ENCODE peak calls at places on chromosome 1, in ten cellular contexts. One of them, this sample, is unnamed.
A peak's percentile ranks its signal among the peaks of the same experiment; 100 is the strongest.

GRCh38 chr1:192512426-192513125 is 63.0 kb upstream of the RGS1 start:
- DNase-seq in PC-3: no peak
- DNase-seq in fibroblast of mammary gland: no peak
- DNase-seq in cardiac muscle cell: no peak
- DNase-seq in epithelial cell of esophagus: no peak
- DNase-seq in body of pancreas: no peak
- DNase-seq in heart right ventricle: peak; percentile 22
- DNase-seq in Peyer's patch: no peak
- DNase-seq in psoas muscle: no peak
- DNase-seq in right lobe of liver: no peak
- DNase-seq in this sample: no peak

GRCh38 chr1:1907098-1907736 is 7.8 kb upstream of the CALML6 start:
- DNase-seq in psoas muscle: no peak
- DNase-seq in heart right ventricle: no peak
- DNase-seq in epithelial cell of esophagus: peak; percentile 90
- DNase-seq in PC-3: no peak
- DNase-seq in fibroblast of mammary gland: no peak
- DNase-seq in Peyer's patch: peak; percentile 49
- DNase-seq in right lobe of liver: peak; percentile 69
- DNase-seq in body of pancreas: peak; percentile 55
- DNase-seq in cardiac muscle cell: no peak
- DNase-seq in this sample: no peak

GRCh38 chr1:6136516-6137220 is 43.5 kb downstream of the CHD5 start:
- DNase-seq in cardiac muscle cell: no peak
- DNase-seq in epithelial cell of esophagus: no peak
- DNase-seq in Peyer's patch: peak; percentile 24
- DNase-seq in fibroblast of mammary gland: no peak
- DNase-seq in body of pancreas: no peak
- DNase-seq in PC-3: no peak
- DNase-seq in psoas muscle: no peak
- DNase-seq in right lobe of liver: peak; percentile 31
- DNase-seq in heart right ventricle: no peak
- DNase-seq in this sample: no peak

GRCh38 chr1:7401814-7402547 is 369.1 kb upstream of the VAMP3 start:
- DNase-seq in psoas muscle: no peak
- DNase-seq in body of pancreas: no peak
- DNase-seq in Peyer's patch: no peak
- DNase-seq in PC-3: peak; percentile 95
- DNase-seq in right lobe of liver: no peak
- DNase-seq in cardiac muscle cell: no peak
- DNase-seq in heart right ventricle: no peak
- DNase-seq in epithelial cell of esophagus: peak; percentile 98
- DNase-seq in fibroblast of mammary gland: peak; percentile 99
- DNase-seq in this sample: peak; percentile 93

GRCh38 chr1:175419684-175420490 is 227.3 kb upstream of the KIAA0040 start:
- DNase-seq in epithelial cell of esophagus: no peak
- DNase-seq in heart right ventricle: no peak
- DNase-seq in Peyer's patch: no peak
- DNase-seq in fibroblast of mammary gland: no peak
- DNase-seq in right lobe of liver: no peak
- DNase-seq in PC-3: no peak
- DNase-seq in psoas muscle: no peak
- DNase-seq in cardiac muscle cell: no peak
- DNase-seq in body of pancreas: peak; percentile 21
- DNase-seq in this sample: no peak

GRCh38 chr1:108107658-108108057 is 92.5 kb downstream of the SLC25A24 start:
- DNase-seq in PC-3: peak; percentile 87
- DNase-seq in cardiac muscle cell: no peak
- DNase-seq in body of pancreas: no peak
- DNase-seq in epithelial cell of esophagus: peak; percentile 71
- DNase-seq in right lobe of liver: no peak
- DNase-seq in fibroblast of mammary gland: peak; percentile 78
- DNase-seq in psoas muscle: no peak
- DNase-seq in Peyer's patch: no peak
- DNase-seq in heart right ventricle: no peak
- DNase-seq in this sample: peak; percentile 47

GRCh38 chr1:162700131-162700530 is 67.9 kb downstream of the DDR2 start:
- DNase-seq in fibroblast of mammary gland: no peak
- DNase-seq in PC-3: no peak
- DNase-seq in heart right ventricle: no peak
- DNase-seq in Peyer's patch: no peak
- DNase-seq in right lobe of liver: no peak
- DNase-seq in cardiac muscle cell: no peak
- DNase-seq in psoas muscle: no peak
- DNase-seq in body of pancreas: no peak
- DNase-seq in epithelial cell of esophagus: no peak
- DNase-seq in this sample: no peak

GRCh38 chr1:115753371-115753770 is 15.1 kb downstream of the CASQ2 start:
- DNase-seq in PC-3: no peak
- DNase-seq in right lobe of liver: no peak
- DNase-seq in Peyer's patch: no peak
- DNase-seq in cardiac muscle cell: no peak
- DNase-seq in epithelial cell of esophagus: no peak
- DNase-seq in fibroblast of mammary gland: no peak
- DNase-seq in body of pancreas: no peak
- DNase-seq in heart right ventricle: no peak
- DNase-seq in psoas muscle: no peak
- DNase-seq in this sample: no peak

GRCh38 chr1:211830330-211831142 is at the start of gene LPGAT1:
- DNase-seq in Peyer's patch: peak; percentile 88
- DNase-seq in heart right ventricle: peak; percentile 77
- DNase-seq in body of pancreas: peak; percentile 83
- DNase-seq in PC-3: peak; percentile 79
- DNase-seq in psoas muscle: peak; percentile 81
- DNase-seq in right lobe of liver: peak; percentile 90
- DNase-seq in fibroblast of mammary gland: peak; percentile 31
- DNase-seq in epithelial cell of esophagus: peak; percentile 78
- DNase-seq in cardiac muscle cell: peak; percentile 89
- DNase-seq in this sample: no peak

GRCh38 chr1:193216920-193217319 is 30.5 kb upstream of the B3GALT2 start:
- DNase-seq in right lobe of liver: no peak
- DNase-seq in psoas muscle: peak; percentile 28
- DNase-seq in cardiac muscle cell: no peak
- DNase-seq in fibroblast of mammary gland: no peak
- DNase-seq in PC-3: no peak
- DNase-seq in heart right ventricle: peak; percentile 67
- DNase-seq in body of pancreas: no peak
- DNase-seq in epithelial cell of esophagus: no peak
- DNase-seq in Peyer's patch: no peak
- DNase-seq in this sample: no peak

GRCh38 chr1:118899340-118899739 is 88.8 kb downstream of the TBX15 start:
- DNase-seq in heart right ventricle: no peak
- DNase-seq in PC-3: peak; percentile 14
- DNase-seq in cardiac muscle cell: no peak
- DNase-seq in psoas muscle: no peak
- DNase-seq in fibroblast of mammary gland: no peak
- DNase-seq in right lobe of liver: no peak
- DNase-seq in body of pancreas: no peak
- DNase-seq in Peyer's patch: no peak
- DNase-seq in epithelial cell of esophagus: no peak
- DNase-seq in this sample: no peak

GRCh38 chr1:213931804-213932203 is 56.0 kb upstream of the PROX1 start:
- DNase-seq in epithelial cell of esophagus: no peak
- DNase-seq in cardiac muscle cell: peak; percentile 32
- DNase-seq in psoas muscle: no peak
- DNase-seq in right lobe of liver: no peak
- DNase-seq in Peyer's patch: no peak
- DNase-seq in fibroblast of mammary gland: no peak
- DNase-seq in heart right ventricle: no peak
- DNase-seq in body of pancreas: no peak
- DNase-seq in PC-3: peak; percentile 39
- DNase-seq in this sample: no peak

GRCh38 chr1:26694597-26695416 is 1.0 kb upstream of the ARID1A start:
- DNase-seq in PC-3: no peak
- DNase-seq in epithelial cell of esophagus: no peak
- DNase-seq in fibroblast of mammary gland: no peak
- DNase-seq in right lobe of liver: no peak
- DNase-seq in psoas muscle: no peak
- DNase-seq in body of pancreas: no peak
- DNase-seq in Peyer's patch: no peak
- DNase-seq in cardiac muscle cell: no peak
- DNase-seq in heart right ventricle: no peak
- DNase-seq in this sample: no peak

GRCh38 chr1:192627901-192628300 is 8.0 kb upstream of the RGS13 start:
- DNase-seq in PC-3: no peak
- DNase-seq in cardiac muscle cell: no peak
- DNase-seq in heart right ventricle: no peak
- DNase-seq in fibroblast of mammary gland: no peak
- DNase-seq in psoas muscle: no peak
- DNase-seq in body of pancreas: no peak
- DNase-seq in right lobe of liver: no peak
- DNase-seq in Peyer's patch: no peak
- DNase-seq in epithelial cell of esophagus: no peak
- DNase-seq in this sample: no peak

DNA sequence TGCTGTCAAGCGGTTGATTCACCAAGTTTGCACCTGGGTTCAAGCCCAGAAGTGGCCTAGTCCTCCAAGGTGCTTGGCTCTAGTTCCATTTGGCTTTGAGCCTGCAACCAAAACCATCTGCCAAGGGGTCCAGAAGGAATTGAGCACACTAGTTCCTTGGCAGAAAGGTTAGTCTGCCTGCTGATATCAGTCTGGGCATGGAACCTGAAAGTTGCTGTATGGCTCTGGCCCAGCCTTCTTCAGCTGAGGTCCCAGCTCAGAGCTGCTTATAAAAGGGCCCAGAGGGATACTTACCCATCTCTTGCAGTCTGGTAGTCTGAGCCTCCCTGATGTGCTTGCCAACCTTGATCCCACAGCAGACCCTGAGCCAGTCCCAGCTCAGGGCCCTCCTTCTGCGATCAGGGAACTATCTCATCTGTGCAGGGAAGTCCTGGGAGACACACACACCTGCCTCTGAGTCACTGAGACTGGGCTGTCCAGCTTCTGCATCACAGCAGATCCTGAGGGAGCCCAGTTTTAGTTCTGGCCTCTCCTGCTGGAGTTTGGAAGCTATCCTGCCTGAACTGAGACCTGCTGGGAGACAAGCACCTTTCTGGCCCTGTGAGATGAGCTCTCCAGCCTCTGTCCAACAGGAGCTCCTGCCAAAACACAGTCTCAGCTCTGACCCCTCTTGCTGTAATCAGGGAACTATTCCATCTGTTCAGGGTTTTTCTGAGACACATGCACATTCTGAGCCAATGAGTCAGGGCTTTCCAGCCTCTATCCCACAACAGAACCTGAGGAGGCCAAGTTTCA is 75.8 kb downstream of the CTH start:
- DNase-seq in right lobe of liver: no peak
- DNase-seq in cardiac muscle cell: no peak
- DNase-seq in psoas muscle: peak; percentile 21
- DNase-seq in body of pancreas: peak; percentile 79
- DNase-seq in epithelial cell of esophagus: peak; percentile 77
- DNase-seq in PC-3: peak; percentile 80
- DNase-seq in heart right ventricle: peak; percentile 25
- DNase-seq in Peyer's patch: no peak
- DNase-seq in fibroblast of mammary gland: peak; percentile 94
- DNase-seq in this sample: no peak
- TF ChIP-seq CTCF in right lobe of liver: no peak
- TF ChIP-seq CTCF in cardiac muscle cell: no peak
- TF ChIP-seq CTCF in psoas muscle: no peak
- TF ChIP-seq CTCF in body of pancreas: no peak
- TF ChIP-seq CTCF in epithelial cell of esophagus: no peak
- TF ChIP-seq CTCF in PC-3: no peak
- TF ChIP-seq CTCF in heart right ventricle: no peak
- TF ChIP-seq CTCF in Peyer's patch: no peak
- TF ChIP-seq CTCF in fibroblast of mammary gland: no peak
- TF ChIP-seq CTCF in this sample: no peak

DNA sequence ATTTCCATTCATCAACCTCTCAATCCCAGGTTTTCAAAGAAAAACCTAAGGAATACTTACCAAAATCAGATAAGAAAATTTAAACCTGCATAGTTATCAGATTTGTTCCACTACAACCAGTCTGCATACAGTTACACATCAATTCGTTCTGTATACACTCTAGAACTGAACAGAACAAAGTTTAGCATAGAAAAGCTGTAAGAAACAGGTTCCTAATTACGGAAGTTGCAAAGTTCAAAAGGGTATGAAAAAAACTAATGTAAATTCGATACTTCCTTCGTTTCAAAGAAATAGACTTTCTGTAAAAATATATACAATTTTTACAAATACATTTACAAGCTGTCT is 3.1 kb downstream of the MCL1 start:
- DNase-seq in Peyer's patch: no peak
- DNase-seq in fibroblast of mammary gland: no peak
- DNase-seq in heart right ventricle: no peak
- DNase-seq in cardiac muscle cell: no peak
- DNase-seq in psoas muscle: no peak
- DNase-seq in epithelial cell of esophagus: no peak
- DNase-seq in body of pancreas: no peak
- DNase-seq in right lobe of liver: no peak
- DNase-seq in PC-3: no peak
- DNase-seq in this sample: no peak
- H3K4me3 ChIP-seq in Peyer's patch: peak overlapping the region; percentile 89
- H3K4me3 ChIP-seq in fibroblast of mammary gland: peak overlapping the region; percentile 86
- H3K4me3 ChIP-seq in heart right ventricle: peak overlapping the region; percentile 92
- H3K4me3 ChIP-seq in cardiac muscle cell: peak overlapping the region; percentile 76
- H3K4me3 ChIP-seq in psoas muscle: peak overlapping the region; percentile 92
- H3K4me3 ChIP-seq in epithelial cell of esophagus: peak overlapping the region; percentile 98
- H3K4me3 ChIP-seq in body of pancreas: peak overlapping the region; percentile 72
- H3K4me3 ChIP-seq in right lobe of liver: peak overlapping the region; percentile 63
- H3K4me3 ChIP-seq in PC-3: peak overlapping the region; percentile 93
- H3K4me3 ChIP-seq in this sample: peak overlapping the region; percentile 62

GRCh38 chr1:220810963-220811362 is 24.2 kb downstream of the MTARC1 start:
- DNase-seq in body of pancreas: no peak
- DNase-seq in cardiac muscle cell: peak; percentile 30
- DNase-seq in epithelial cell of esophagus: no peak
- DNase-seq in PC-3: no peak
- DNase-seq in fibroblast of mammary gland: no peak
- DNase-seq in Peyer's patch: no peak
- DNase-seq in heart right ventricle: no peak
- DNase-seq in psoas muscle: no peak
- DNase-seq in right lobe of liver: no peak
- DNase-seq in this sample: no peak
- TF ChIP-seq CTCF in body of pancreas: no peak
- TF ChIP-seq CTCF in cardiac muscle cell: no peak
- TF ChIP-seq CTCF in epithelial cell of esophagus: no peak
- TF ChIP-seq CTCF in PC-3: no peak
- TF ChIP-seq CTCF in fibroblast of mammary gland: no peak
- TF ChIP-seq CTCF in Peyer's patch: no peak
- TF ChIP-seq CTCF in heart right ventricle: no peak
- TF ChIP-seq CTCF in psoas muscle: no peak
- TF ChIP-seq CTCF in right lobe of liver: no peak
- TF ChIP-seq CTCF in this sample: no peak

GRCh38 chr1:200894712-200895447 is at the start of gene INAVA:
- DNase-seq in heart right ventricle: no peak
- DNase-seq in PC-3: peak; percentile 99
- DNase-seq in cardiac muscle cell: no peak
- DNase-seq in epithelial cell of esophagus: peak; percentile 95
- DNase-seq in body of pancreas: peak; percentile 83
- DNase-seq in right lobe of liver: no peak
- DNase-seq in Peyer's patch: peak; percentile 88
- DNase-seq in fibroblast of mammary gland: no peak
- DNase-seq in psoas muscle: no peak
- DNase-seq in this sample: no peak
- H3K4me3 ChIP-seq in heart right ventricle: no peak within 1 kb of the TSS
- H3K4me3 ChIP-seq in PC-3: peak within 1 kb of the TSS; percentile 67
- H3K4me3 ChIP-seq in cardiac muscle cell: no peak within 1 kb of the TSS
- H3K4me3 ChIP-seq in epithelial cell of esophagus: peak within 1 kb of the TSS; percentile 99
- H3K4me3 ChIP-seq in body of pancreas: peak within 1 kb of the TSS; percentile 24
- H3K4me3 ChIP-seq in right lobe of liver: no peak within 1 kb of the TSS
- H3K4me3 ChIP-seq in Peyer's patch: peak within 1 kb of the TSS; percentile 76
- H3K4me3 ChIP-seq in fibroblast of mammary gland: no peak within 1 kb of the TSS
- H3K4me3 ChIP-seq in psoas muscle: no peak within 1 kb of the TSS
- H3K4me3 ChIP-seq in this sample: no peak within 1 kb of the TSS

GRCh38 chr1:101438359-101438758 is 201.5 kb downstream of the S1PR1 start:
- DNase-seq in psoas muscle: no peak
- DNase-seq in epithelial cell of esophagus: peak; percentile 33
- DNase-seq in heart right ventricle: no peak
- DNase-seq in PC-3: peak; percentile 51
- DNase-seq in Peyer's patch: no peak
- DNase-seq in body of pancreas: no peak
- DNase-seq in cardiac muscle cell: peak; percentile 57
- DNase-seq in right lobe of liver: no peak
- DNase-seq in fibroblast of mammary gland: peak; percentile 2
- DNase-seq in this sample: no peak
- TF ChIP-seq CTCF in psoas muscle: no peak
- TF ChIP-seq CTCF in epithelial cell of esophagus: peak; percentile 21
- TF ChIP-seq CTCF in heart right ventricle: peak; percentile 29
- TF ChIP-seq CTCF in PC-3: peak; percentile 60
- TF ChIP-seq CTCF in Peyer's patch: no peak
- TF ChIP-seq CTCF in body of pancreas: no peak
- TF ChIP-seq CTCF in cardiac muscle cell: peak; percentile 21
- TF ChIP-seq CTCF in right lobe of liver: no peak
- TF ChIP-seq CTCF in fibroblast of mammary gland: no peak
- TF ChIP-seq CTCF in this sample: peak; percentile 27